ENCODE peak calls at places on chromosome 11, in five cellular contexts. O is tibial nerve, U is fibroblast of lung, L is H1, W is psoas muscle. C is an unnamed sample.
A peak's percentile ranks its signal among the peaks of the same experiment; 100 is the strongest.

GRCh38 chr11:76666830-76667229 is 3.7 kb downstream of the LRRC32 start:
- DNase-seq in L (no peak), O (no peak), W (no peak), U (no peak), C (no peak)

GRCh38 chr11:2376751-2377451 is at the start of gene CD81:
- DNase-seq in U (peak; percentile 48), O (no peak), L (no peak), W (peak; percentile 79), C (no peak)

GRCh38 chr11:8832571-8833260 is 78.3 kb upstream of the AKIP1 start:
- DNase-seq in U (peak; percentile 63), O (no peak), L (no peak), W (no peak), C (peak; percentile 66)

GRCh38 chr11:59551651-59552521 is 40.5 kb downstream of the OR4D9 start:
- DNase-seq in L (no peak), O (no peak), U (peak; percentile 94), W (no peak), C (no peak)

GRCh38 chr11:4146070-4146764 is 51.6 kb downstream of the RRM1 start:
- DNase-seq in W (no peak), U (no peak), L (no peak), O (no peak), C (no peak)

GRCh38 chr11:92556435-92556834 is 331.8 kb downstream of the FAT3 start:
- DNase-seq in W (no peak), U (peak; percentile 55), L (no peak), O (no peak), C (no peak)

GRCh38 chr11:69878927-69879733 is 59.9 kb upstream of the FGF3 start:
- DNase-seq in O (no peak), U (no peak), W (no peak), L (no peak), C (no peak)

GRCh38 chr11:110029714-110030113 is 63.5 kb upstream of the ZC3H12C start:
- DNase-seq in L (no peak), O (no peak), U (no peak), W (no peak), C (no peak)

GRCh38 chr11:121112498-121113455 is 11.7 kb downstream of the TECTA start:
- DNase-seq in O (peak; percentile 28), L (peak; percentile 57), U (peak; percentile 77), W (peak; percentile 65), C (peak; percentile 54)

GRCh38 chr11:118049771-118050170 is 27.1 kb upstream of the TMPRSS4 start:
- DNase-seq in L (no peak), O (no peak), U (no peak), W (no peak), C (no peak)

GRCh38 chr11:12979928-12980689 is 29.0 kb upstream of the RASSF10 start:
- DNase-seq in U (no peak), O (no peak), W (no peak), L (no peak), C (no peak)
- H3K27me3 ChIP-seq in U (peaks cover 28% of the 10 kb centered on the region), O (no peaks in the 10 kb centered on the region), W (peaks cover 4% of the 10 kb centered on the region), L (no peaks in the 10 kb centered on the region), C (peaks cover 51% of the 10 kb centered on the region)

GRCh38 chr11:62593434-62594044 is 2.2 kb upstream of the TUT1 start:
- DNase-seq in W (peak; percentile 88), L (no peak), O (peak; percentile 71), U (peak; percentile 78), C (peak; percentile 33)
- TF ChIP-seq CTCF in W (peak; percentile 61), L (peak; percentile 87), O (peak; percentile 66), U (peak; percentile 66), C (peak; percentile 68)

GRCh38 chr11:62677709-62678108 is 1.2 kb downstream of the UBXN1 start:
- DNase-seq in U (no peak), W (no peak), O (no peak), L (no peak), C (no peak)
- H3K27me3 ChIP-seq in U (no peaks in the 10 kb centered on the region), W (no peaks in the 10 kb centered on the region), O (no peaks in the 10 kb centered on the region), L (no peaks in the 10 kb centered on the region), C (no peaks in the 10 kb centered on the region)

GRCh38 chr11:34588023-34588422 is 32.9 kb upstream of the EHF start:
- DNase-seq in O (no peak), U (no peak), W (no peak), L (no peak), C (no peak)

GRCh38 chr11:34587282-34587677 is 33.6 kb upstream of the EHF start:
- DNase-seq in O (no peak), L (no peak), U (peak; percentile 28), W (no peak), C (no peak)

GRCh38 chr11:34585304-34585869 is 35.5 kb upstream of the EHF start:
- DNase-seq in U (no peak), L (no peak), W (no peak), O (no peak), C (no peak)

GRCh38 chr11:34586655-34587281 is 34.1 kb upstream of the EHF start:
- DNase-seq in O (no peak), U (no peak), W (no peak), L (no peak), C (no peak)

DNA sequence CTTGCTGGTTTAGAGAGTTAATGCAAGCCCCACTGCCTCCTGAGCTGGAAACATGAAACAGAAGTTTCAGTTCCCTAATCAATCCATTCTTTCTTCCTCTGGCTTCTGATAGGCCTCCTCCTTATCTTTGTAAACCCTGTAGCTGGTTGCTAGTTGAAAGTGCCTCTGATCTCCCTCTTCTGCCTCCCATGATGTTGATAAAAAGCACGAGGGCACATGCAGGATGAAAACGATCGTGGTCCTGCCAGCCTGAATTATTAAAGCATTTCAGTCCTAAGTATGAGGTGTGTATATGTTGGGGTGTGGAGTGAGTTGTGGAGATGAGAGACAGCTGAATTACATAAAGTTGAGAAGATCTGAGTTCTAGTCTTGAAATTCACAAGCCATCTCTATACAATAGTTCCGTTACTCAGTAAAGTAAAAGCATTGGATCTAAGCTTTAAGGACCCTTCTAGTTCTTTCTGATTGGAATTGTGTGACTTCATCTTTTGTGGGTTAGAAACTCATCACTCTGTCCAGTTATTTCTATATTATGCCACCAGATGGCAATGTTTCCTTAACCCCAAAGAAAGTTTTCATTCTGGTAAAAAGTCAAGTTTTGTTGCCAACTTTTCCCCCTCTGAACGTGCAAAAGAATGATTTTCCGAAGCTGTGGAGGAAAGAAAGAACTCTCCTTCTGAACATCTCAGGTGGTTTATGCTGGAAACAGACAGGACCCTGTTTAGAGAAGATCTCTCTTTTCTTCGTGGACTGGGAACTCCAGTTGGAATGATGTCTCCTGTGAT is 34.8 kb upstream of the EHF start:
- DNase-seq in L (no peak), W (no peak), O (no peak), U (peak; percentile 87), C (peak; percentile 39)
- TF ChIP-seq CTCF in L (peak; percentile 58), W (peak; percentile 74), O (peak; percentile 66), U (peak; percentile 55), C (peak; percentile 69)

C was measured in AG04450.